ENCODE peak calls at places on chromosome 19, in seven cellular contexts. M, Z, U, I, D, T and E are unnamed samples.

GRCh38 chr19:50244695-50245094 is 41.3 kb downstream of the MYH14 start:
- DNase-seq in M (no peak), Z (no peak), U (no peak), I (no peak), D (no peak), T (no peak), E (no peak)

GRCh38 chr19:5299137-5299536 is 41.5 kb downstream of the PTPRS start:
- DNase-seq in M (no peak), Z (no peak), U (no peak), I (no peak), D (no peak), T (no peak), E (no peak)

GRCh38 chr19:48506138-48506733 is 5.4 kb downstream of the LMTK3 start:
- DNase-seq in M (no peak), Z (peak; percentile 66), U (peak; percentile 71), I (no peak), D (no peak), T (peak; percentile 81), E (no peak)

GRCh38 chr19:46746281-46746965 is at the start of gene STRN4:
- DNase-seq in M (no peak), Z (no peak), U (peak; percentile 32), I (peak; percentile 55), D (no peak), T (peak; percentile 79), E (peak; percentile 57)

GRCh38 chr19:472005-472858 is 11.4 kb upstream of the SHC2 start:
- DNase-seq in M (no peak), Z (no peak), U (no peak), I (no peak), D (no peak), T (no peak), E (no peak)

GRCh38 chr19:48635263-48635965 is 1.8 kb downstream of the DBP start:
- DNase-seq in M (peak; percentile 71), Z (no peak), U (no peak), I (peak; percentile 77), D (no peak), T (peak; percentile 86), E (peak; percentile 82)

GRCh38 chr19:17565611-17566010 is 10.2 kb downstream of the COLGALT1 start:
- DNase-seq in M (no peak), Z (peak; percentile 23), U (no peak), I (no peak), D (no peak), T (no peak), E (no peak)

GRCh38 chr19:1093811-1094553 is 1.2 kb downstream of the POLR2E start:
- DNase-seq in M (no peak), Z (no peak), U (no peak), I (no peak), D (no peak), T (no peak), E (no peak)

GRCh38 chr19:37981785-37982475 is 74.9 kb downstream of the SIPA1L3 start:
- DNase-seq in M (no peak), Z (no peak), U (no peak), I (no peak), D (no peak), T (no peak), E (peak; percentile 76)

GRCh38 chr19:37982655-37983054 is 75.6 kb downstream of the SIPA1L3 start:
- DNase-seq in M (no peak), Z (no peak), U (no peak), I (no peak), D (no peak), T (no peak), E (no peak)

GRCh38 chr19:37980419-37980975 is 73.5 kb downstream of the SIPA1L3 start:
- DNase-seq in M (no peak), Z (no peak), U (no peak), I (no peak), D (no peak), T (no peak), E (no peak)

GRCh38 chr19:37983916-37984315 is 76.9 kb downstream of the SIPA1L3 start:
- DNase-seq in M (no peak), Z (no peak), U (no peak), I (no peak), D (no peak), T (no peak), E (no peak)

DNA sequence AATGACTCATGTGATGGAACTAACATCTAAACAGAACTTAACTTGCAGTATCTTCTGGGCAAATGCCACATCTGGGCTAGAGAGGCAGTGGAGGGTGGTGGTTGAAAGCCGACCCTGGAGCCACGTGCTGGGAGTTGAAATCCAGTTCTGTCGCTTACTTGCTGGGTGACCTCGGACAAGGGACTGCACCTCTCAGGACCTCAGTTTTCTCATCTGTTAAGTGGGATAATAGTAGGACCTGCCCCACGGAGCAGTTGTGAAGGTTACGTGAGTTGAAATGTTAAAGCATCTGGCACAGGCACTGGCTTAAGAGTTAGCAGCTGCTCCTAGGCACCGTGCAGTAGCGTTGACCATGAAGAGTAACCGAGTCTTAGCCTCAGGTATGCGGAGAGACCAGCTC is 76.1 kb downstream of the SIPA1L3 start:
- DNase-seq in M (no peak), Z (no peak), U (no peak), I (no peak), D (no peak), T (no peak), E (no peak)
- TF ChIP-seq CTCF in M (no peak), Z (no peak), U (no peak), I (no peak), D (no peak), T (no peak), E (no peak)

GRCh38 chr19:57302020-57302465 is 18.2 kb upstream of the ZNF543 start:
- DNase-seq in M (no peak), Z (peak; percentile 98), U (peak; percentile 99), I (no peak), D (peak; percentile 90), T (no peak), E (no peak)
- TF ChIP-seq CTCF in M (no peak), Z (peak; percentile 29), U (no peak), I (no peak), D (no peak), T (no peak), E (no peak)

GRCh38 chr19:13427273-13428051 is 78.8 kb downstream of the CACNA1A start:
- DNase-seq in M (no peak), Z (no peak), U (no peak), I (no peak), D (no peak), T (no peak), E (no peak)

GRCh38 chr19:13429563-13429962 is 76.7 kb downstream of the CACNA1A start:
- DNase-seq in M (no peak), Z (no peak), U (no peak), I (no peak), D (no peak), T (no peak), E (no peak)

GRCh38 chr19:13430790-13431582 is 75.3 kb downstream of the CACNA1A start:
- DNase-seq in M (no peak), Z (peak; percentile 50), U (peak; percentile 67), I (peak; percentile 20), D (no peak), T (peak; percentile 51), E (peak; percentile 33)

GRCh38 chr19:13425151-13425550 is 81.1 kb downstream of the CACNA1A start:
- DNase-seq in M (no peak), Z (no peak), U (no peak), I (no peak), D (no peak), T (no peak), E (no peak)

DNA sequence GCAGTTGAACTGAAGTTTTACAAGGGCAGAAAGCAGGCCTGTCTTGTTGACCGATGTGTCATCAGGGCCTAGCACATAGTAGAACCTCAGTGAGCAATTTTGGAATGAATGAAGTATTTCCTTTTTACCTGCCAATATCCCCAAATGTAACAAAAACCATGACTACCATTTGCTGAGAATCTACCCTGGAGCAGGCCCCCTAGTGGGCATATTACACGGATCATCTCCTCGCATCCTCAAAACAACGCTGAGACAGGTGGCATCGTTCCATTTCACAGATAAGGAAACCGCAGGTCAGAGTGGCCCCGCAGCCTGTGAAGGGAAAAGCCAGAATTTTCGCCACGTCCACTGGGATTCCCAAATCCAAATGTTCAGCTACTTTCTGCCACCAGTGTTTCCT is 77.9 kb downstream of the CACNA1A start:
- DNase-seq in M (no peak), Z (peak; percentile 23), U (peak; percentile 49), I (no peak), D (no peak), T (peak; percentile 41), E (no peak)
- TF ChIP-seq CTCF in M (peak; percentile 16), Z (peak; percentile 65), U (peak; percentile 73), I (peak; percentile 43), D (peak; percentile 42), T (peak; percentile 83), E (peak; percentile 33)

GRCh38 chr19:36051236-36051635 is 2.8 kb downstream of the THAP8 start:
- DNase-seq in M (no peak), Z (peak; percentile 29), U (no peak), I (no peak), D (no peak), T (peak; percentile 40), E (no peak)
- TF ChIP-seq CTCF in M (no peak), Z (peak; percentile 65), U (peak; percentile 41), I (peak; percentile 40), D (peak; percentile 17), T (peak; percentile 80), E (peak; percentile 13)

GRCh38 chr19:19113040-19113541 is 25.2 kb downstream of the TMEM161A start:
- DNase-seq in M (no peak), Z (peak; percentile 79), U (peak; percentile 50), I (no peak), D (no peak), T (peak; percentile 21), E (no peak)

GRCh38 chr19:19111967-19112580 is 26.2 kb downstream of the TMEM161A start:
- DNase-seq in M (no peak), Z (no peak), U (no peak), I (no peak), D (no peak), T (no peak), E (no peak)

GRCh38 chr19:19120308-19121156 is 17.7 kb downstream of the TMEM161A start:
- DNase-seq in M (no peak), Z (peak; percentile 97), U (peak; percentile 46), I (no peak), D (no peak), T (peak; percentile 70), E (peak; percentile 71)

GRCh38 chr19:19119325-19120237 is 18.7 kb downstream of the TMEM161A start:
- DNase-seq in M (no peak), Z (no peak), U (no peak), I (no peak), D (no peak), T (no peak), E (no peak)

DNA sequence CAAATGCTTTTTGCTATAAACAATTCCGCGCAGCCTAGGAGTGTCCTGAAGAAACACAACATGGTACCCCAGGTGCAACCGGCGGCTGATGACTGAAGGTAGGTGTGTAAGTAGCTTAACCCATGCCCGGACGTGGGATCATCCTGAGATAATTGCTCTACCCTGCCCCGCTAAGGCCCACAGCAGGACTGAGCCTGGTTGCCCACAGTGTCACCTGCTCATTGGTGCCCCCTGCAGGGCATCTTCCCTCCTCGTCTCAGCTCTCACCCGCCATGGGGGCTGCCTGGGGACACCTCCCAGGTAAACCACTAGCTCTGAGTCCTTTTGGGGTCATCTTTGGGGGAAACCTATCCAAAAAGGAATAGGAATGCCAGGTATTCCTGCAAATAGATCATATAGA is 22.3 kb downstream of the TMEM161A start:
- DNase-seq in M (no peak), Z (peak; percentile 19), U (peak; percentile 22), I (no peak), D (no peak), T (peak; percentile 58), E (peak; percentile 55)
- TF ChIP-seq CTCF in M (peak; percentile 42), Z (peak; percentile 69), U (peak; percentile 66), I (peak; percentile 50), D (peak; percentile 45), T (peak; percentile 83), E (peak; percentile 47)

GRCh38 chr19:35740423-35741215 is 1.6 kb downstream of the IGFLR1 start:
- DNase-seq in M (peak; percentile 99), Z (peak; percentile 99), U (peak; percentile 96), I (peak; percentile 99), D (peak; percentile 99), T (peak; percentile 97), E (peak; percentile 98)
- TF ChIP-seq CTCF in M (no peak), Z (peak; percentile 24), U (peak; percentile 29), I (peak; percentile 20), D (peak; percentile 31), T (peak; percentile 61), E (no peak)